ENCODE peak calls at places on chromosomes 2 and 18, in six cellular contexts. K, E, G, N, M and W are unnamed samples.

GRCh38 chr2:58035352-58035751 is 11.3 kb upstream of the VRK2 start:
- DNase-seq in K (no peak), E (no peak), G (no peak), N (no peak), M (no peak), W (no peak)

GRCh38 chr2:133124446-133124845 is 443.8 kb downstream of the NCKAP5 start:
- DNase-seq in K (no peak), E (no peak), G (no peak), N (no peak), M (no peak), W (no peak)

GRCh38 chr2:174263989-174264388 is 15.7 kb upstream of the OLA1 start:
- DNase-seq in K (no peak), E (no peak), G (no peak), N (peak; percentile 90), M (no peak), W (no peak)

GRCh38 chr2:95062716-95063400 is 37.4 kb downstream of the MAL start:
- DNase-seq in K (no peak), E (no peak), G (no peak), N (no peak), M (no peak), W (no peak)

GRCh38 chr2:197777823-197778407 is 7.2 kb downstream of the BOLL start:
- DNase-seq in K (no peak), E (no peak), G (no peak), N (peak; percentile 16), M (no peak), W (no peak)

GRCh38 chr2:232645061-232645460 is 11.7 kb downstream of the EFHD1 start:
- DNase-seq in K (no peak), E (no peak), G (no peak), N (no peak), M (no peak), W (no peak)

GRCh38 chr2:134320930-134321329 is 67.1 kb downstream of the MGAT5 start:
- DNase-seq in K (no peak), E (no peak), G (no peak), N (no peak), M (peak; percentile 84), W (no peak)

GRCh38 chr2:161370981-161371380 is 45.1 kb upstream of the TBR1 start:
- DNase-seq in K (no peak), E (no peak), G (no peak), N (no peak), M (no peak), W (no peak)

GRCh38 chr2:167294031-167294774 is 405.9 kb downstream of the XIRP2 start:
- DNase-seq in K (no peak), E (no peak), G (no peak), N (no peak), M (no peak), W (no peak)

GRCh38 chr2:220521591-220521990 is 894.2 kb downstream of the SLC4A3 start:
- DNase-seq in K (no peak), E (no peak), G (no peak), N (no peak), M (no peak), W (no peak)

GRCh38 chr2:84286878-84287277 is 172.2 kb downstream of the SUCLG1 start:
- DNase-seq in K (no peak), E (no peak), G (no peak), N (no peak), M (no peak), W (no peak)

GRCh38 chr18:74519320-74520095 is 14.8 kb upstream of the CNDP1 start:
- DNase-seq in K (no peak), E (no peak), G (peak; percentile 39), N (no peak), M (no peak), W (no peak)
- TF ChIP-seq POLR2A in K (no peak), E (no peak), G (no peak), N (no peak), M (no peak), W (no peak)

GRCh38 chr2:144511222-144511855 is 8.6 kb downstream of the ZEB2 start:
- DNase-seq in K (no peak), E (no peak), G (no peak), N (no peak), M (no peak), W (no peak)

GRCh38 chr2:144509001-144509545 is 10.8 kb downstream of the ZEB2 start:
- DNase-seq in K (no peak), E (no peak), G (no peak), N (no peak), M (no peak), W (no peak)

GRCh38 chr2:144511945-144512344 is 8.0 kb downstream of the ZEB2 start:
- DNase-seq in K (no peak), E (no peak), G (no peak), N (no peak), M (no peak), W (no peak)

GRCh38 chr2:144509548-144510205 is 10.2 kb downstream of the ZEB2 start:
- DNase-seq in K (no peak), E (no peak), G (no peak), N (no peak), M (no peak), W (no peak)

DNA sequence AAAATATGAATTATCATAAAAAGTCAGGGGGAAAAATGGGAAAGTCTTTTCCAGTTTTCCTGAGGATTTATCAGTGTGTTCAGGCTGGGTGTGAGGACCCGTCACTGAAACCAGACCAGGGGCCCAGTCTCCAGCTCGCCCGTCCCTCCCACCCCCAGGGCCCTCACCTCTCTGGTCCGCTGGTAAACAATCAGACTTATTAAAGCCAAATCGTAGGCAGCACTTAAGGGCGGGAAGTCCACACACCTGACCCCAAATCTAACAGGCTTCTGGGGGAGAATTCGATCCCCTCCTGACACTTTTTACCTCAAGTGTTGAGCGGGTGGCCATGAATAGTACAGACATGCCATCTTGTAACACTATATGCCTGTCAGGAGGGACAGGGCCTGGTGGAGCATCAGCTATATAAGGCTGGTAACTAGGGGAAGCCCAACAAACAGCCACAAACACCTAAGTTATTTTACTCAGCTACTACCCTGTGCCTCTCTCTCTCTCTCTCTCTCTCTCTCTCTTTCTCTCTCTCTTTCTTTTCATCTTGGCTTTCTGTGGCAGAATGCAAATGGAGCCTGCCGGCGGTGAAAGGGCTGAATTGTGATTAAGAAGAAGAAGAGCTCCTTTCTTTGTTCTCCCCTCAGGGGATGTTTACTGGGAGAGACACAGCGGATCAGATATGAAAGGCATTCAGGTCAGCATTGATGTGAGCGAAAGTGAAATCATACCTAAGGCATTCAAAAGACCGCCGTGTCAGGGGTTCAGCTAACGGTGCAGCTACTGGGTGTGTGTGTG is 9.5 kb downstream of the ZEB2 start:
- DNase-seq in K (no peak), E (no peak), G (no peak), N (no peak), M (peak; percentile 46), W (peak; percentile 77)
- H3K4me3 ChIP-seq in K (no peak overlapping the region), E (peak overlapping the region; percentile 28), G (no peak overlapping the region), N (no peak overlapping the region), M (no peak overlapping the region), W (peak overlapping the region; percentile 76)

DNA sequence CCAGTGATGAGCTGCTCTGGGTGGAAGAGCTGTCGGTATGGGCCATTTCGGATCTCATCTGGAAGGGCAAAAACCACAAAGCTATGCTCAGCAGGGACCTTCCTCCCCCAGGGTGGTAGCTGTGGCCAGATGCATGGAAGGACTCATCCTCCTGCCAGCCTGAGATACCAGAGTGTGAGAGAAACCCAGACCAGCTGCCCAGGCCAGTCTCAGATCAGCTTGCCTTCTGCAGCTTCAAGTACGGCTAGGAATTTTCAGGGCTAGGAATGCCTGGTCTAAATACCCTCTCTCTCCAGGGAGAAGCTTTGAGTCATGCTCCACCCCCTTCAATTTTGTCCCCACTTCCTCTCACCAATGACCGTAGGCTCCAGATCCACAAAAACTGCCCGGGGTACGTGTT is 1.4 kb upstream of the TUBA4B start:
- DNase-seq in K (no peak), E (no peak), G (no peak), N (no peak), M (no peak), W (no peak)
- TF ChIP-seq CTCF in K (no peak), E (no peak), G (no peak), N (no peak), M (no peak), W (no peak)

DNA sequence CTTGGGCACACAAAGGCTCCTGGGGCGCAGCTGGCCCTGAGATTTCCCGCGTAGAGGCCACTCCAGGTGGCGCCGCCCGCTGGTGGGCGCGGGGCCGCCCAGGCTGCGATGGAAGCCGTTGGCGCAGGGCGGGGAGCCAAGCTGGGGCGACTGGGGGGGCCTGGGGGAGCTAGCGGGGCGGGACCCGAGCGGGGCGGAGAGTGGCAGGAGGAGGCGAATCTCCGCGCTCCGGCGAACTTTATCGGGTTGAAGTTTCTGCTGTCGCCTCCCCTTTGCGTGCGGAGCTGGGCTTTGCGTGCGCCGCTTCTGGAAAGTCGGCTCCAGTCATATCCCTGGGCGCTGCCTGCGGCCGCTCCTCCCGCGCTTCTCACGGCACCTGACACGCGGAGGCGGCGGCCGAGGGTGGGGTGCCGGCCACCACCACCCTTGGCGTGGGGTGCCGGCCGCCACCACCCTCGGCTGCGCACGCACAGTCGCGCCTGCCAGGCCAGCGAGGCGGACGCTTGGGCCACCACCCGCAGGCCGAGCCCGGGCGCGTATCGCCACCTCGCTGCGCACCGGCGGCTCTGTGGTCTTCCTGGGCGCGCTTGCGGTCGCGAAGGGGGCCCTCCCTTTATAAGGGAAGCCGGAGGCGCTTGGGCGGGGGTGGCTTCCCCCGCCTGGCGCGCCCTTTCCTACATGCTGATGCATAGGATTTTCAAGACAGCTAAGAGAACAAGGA is 919 bp upstream of the CYP1B1 start:
- DNase-seq in K (peak; percentile 84), E (peak; percentile 68), G (peak; percentile 92), N (peak; percentile 48), M (peak; percentile 61), W (peak; percentile 35)
- TF ChIP-seq POLR2A in K (peak; percentile 14), E (peak; percentile 15), G (peak; percentile 73), N (no peak), M (no peak), W (peak; percentile 4)